ENCODE peak calls at places on chromosome 3, in four cellular contexts. One of them, this sample, is unnamed. For H3K4me1, the result is how much of the 10 kb centered on the place peaks cover.

GRCh38 chr3:56796202-56796601 is 5.5 kb downstream of the ARHGEF3 start:
- DNase-seq in RWPE2: no peak
- DNase-seq in body of pancreas: peak
- DNase-seq in mesendoderm: no peak
- DNase-seq in this sample: no peak

GRCh38 chr3:43742935-43743334 is 52.2 kb downstream of the ABHD5 start:
- DNase-seq in mesendoderm: no peak
- DNase-seq in body of pancreas: no peak
- DNase-seq in RWPE2: no peak
- DNase-seq in this sample: no peak

GRCh38 chr3:112111785-112112402 is 21.2 kb downstream of the GCSAM start:
- DNase-seq in RWPE2: no peak
- DNase-seq in mesendoderm: peak
- DNase-seq in body of pancreas: peak
- DNase-seq in this sample: peak

GRCh38 chr3:197866035-197866434 is 75.0 kb downstream of the LRCH3 start:
- DNase-seq in mesendoderm: no peak
- DNase-seq in body of pancreas: no peak
- DNase-seq in RWPE2: no peak
- DNase-seq in this sample: no peak

GRCh38 chr3:43855674-43856299 is 165.0 kb downstream of the ABHD5 start:
- DNase-seq in body of pancreas: peak
- DNase-seq in RWPE2: no peak
- DNase-seq in mesendoderm: peak
- DNase-seq in this sample: peak

GRCh38 chr3:2661078-2661477 is 449.1 kb downstream of the IL5RA start:
- DNase-seq in mesendoderm: no peak
- DNase-seq in RWPE2: no peak
- DNase-seq in body of pancreas: no peak
- DNase-seq in this sample: no peak

GRCh38 chr3:13282986-13283876 is 136.9 kb downstream of the NUP210 start:
- DNase-seq in body of pancreas: no peak
- DNase-seq in mesendoderm: peak
- DNase-seq in RWPE2: peak
- DNase-seq in this sample: peak

GRCh38 chr3:110579841-110580550 is 491.6 kb upstream of the NECTIN3 start:
- DNase-seq in RWPE2: no peak
- DNase-seq in body of pancreas: no peak
- DNase-seq in mesendoderm: no peak
- DNase-seq in this sample: peak

GRCh38 chr3:186024210-186024609 is 84.7 kb downstream of the ETV5 start:
- DNase-seq in body of pancreas: peak
- DNase-seq in RWPE2: no peak
- DNase-seq in mesendoderm: no peak
- DNase-seq in this sample: no peak

GRCh38 chr3:44132061-44132460 is 109.6 kb upstream of the TOPAZ1 start:
- DNase-seq in mesendoderm: no peak
- DNase-seq in RWPE2: no peak
- DNase-seq in body of pancreas: no peak
- DNase-seq in this sample: no peak

GRCh38 chr3:129182390-129183180 is 1.1 kb downstream of the CNBP start:
- DNase-seq in mesendoderm: peak
- DNase-seq in RWPE2: no peak
- DNase-seq in body of pancreas: no peak
- DNase-seq in this sample: no peak

DNA sequence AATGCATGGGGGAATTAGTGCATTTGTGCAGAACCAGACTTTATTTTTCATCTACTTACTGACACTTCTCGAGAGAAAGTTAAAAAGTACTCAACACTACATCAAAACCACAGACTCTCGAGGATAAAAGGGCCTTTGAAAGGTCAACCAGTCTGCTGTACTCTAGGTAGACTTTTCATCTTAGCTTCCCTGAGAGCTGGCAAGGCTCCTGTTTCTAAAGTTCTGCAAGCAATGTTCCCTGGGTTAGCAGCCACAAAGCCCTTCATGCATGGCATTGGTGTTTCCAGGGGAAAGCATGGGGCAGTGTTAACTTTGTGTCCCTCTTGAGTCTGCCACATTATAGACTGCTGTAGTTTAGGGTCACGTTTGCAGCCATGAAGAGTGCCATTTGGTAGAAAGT is 106.4 kb upstream of the PFN2 start:
- DNase-seq in body of pancreas: no peak
- DNase-seq in RWPE2: no peak
- DNase-seq in mesendoderm: no peak
- DNase-seq in this sample: no peak
- H3K4me1 ChIP-seq in body of pancreas: under half
- H3K4me1 ChIP-seq in RWPE2: under half
- H3K4me1 ChIP-seq in mesendoderm: under half
- H3K4me1 ChIP-seq in this sample: under half

DNA sequence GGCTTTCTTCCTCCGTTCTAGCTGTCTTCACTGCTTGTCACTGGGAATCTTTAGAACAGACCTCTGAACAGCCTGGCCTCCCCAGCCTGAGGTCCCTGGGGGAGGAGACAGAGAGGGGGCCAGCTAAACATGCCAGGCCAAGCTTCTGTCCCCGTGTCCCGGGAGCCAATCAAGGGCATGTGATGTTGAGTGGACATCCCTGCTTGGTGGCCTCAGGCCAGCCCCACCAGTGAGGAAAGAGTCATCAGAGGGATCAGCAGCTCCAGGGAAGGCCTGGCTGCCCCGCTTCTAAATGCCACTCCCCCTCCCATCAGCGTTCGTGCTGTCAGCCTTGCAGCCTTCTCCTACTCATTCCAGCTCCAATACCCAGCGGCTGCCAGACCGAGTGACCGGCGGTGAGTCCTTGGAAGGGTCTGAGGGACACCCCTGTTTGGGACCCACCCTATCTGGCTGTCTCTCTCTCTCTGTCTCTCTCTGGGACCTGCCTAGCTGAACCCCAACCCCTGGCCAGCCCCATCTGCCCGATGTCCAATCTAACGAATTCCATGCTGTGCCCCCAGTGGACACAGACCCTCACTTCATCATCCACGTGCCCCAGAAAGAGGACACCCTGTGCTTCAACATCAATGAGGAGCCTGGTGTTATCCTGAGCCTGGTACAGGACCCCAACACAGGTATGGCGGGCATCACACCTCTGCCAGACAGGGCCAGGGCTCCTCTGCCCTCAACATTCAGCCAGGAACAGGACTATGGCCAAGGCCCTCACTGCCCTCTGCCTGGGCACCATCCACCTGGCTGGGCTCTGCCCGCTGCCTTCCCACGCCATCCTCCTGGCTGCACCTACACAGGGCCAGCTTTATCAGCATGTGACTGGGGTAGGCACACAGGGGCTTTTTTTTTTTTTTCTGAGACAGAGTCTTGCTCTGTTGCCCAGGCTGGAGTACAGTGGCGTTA is 6.6 kb upstream of the ITIH3 start:
- DNase-seq in RWPE2: peak
- DNase-seq in body of pancreas: no peak
- DNase-seq in mesendoderm: no peak
- DNase-seq in this sample: no peak
- H3K4me1 ChIP-seq in RWPE2: under half
- H3K4me1 ChIP-seq in body of pancreas: under half
- H3K4me1 ChIP-seq in mesendoderm: under half
- H3K4me1 ChIP-seq in this sample: under half

DNA sequence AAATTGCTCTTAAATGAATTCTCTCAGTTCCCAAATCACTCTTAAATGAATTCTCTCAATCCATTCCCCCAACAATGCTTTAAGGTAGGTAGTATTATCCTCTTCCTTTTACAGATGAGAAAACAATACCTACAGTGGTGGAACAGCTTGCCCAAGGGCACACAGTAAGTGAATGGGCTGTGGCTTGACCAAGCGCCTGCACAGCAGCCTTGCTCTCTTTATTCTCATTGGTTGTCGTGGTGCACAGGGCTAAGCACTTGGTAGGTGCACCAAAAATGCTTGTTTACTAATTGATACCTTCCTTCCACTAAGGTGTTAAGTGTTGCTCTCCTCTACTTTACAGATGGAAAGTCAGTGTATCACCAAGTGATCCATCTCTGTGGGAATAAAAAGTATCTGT is 43.3 kb downstream of the FAM43A start:
- DNase-seq in body of pancreas: no peak
- DNase-seq in RWPE2: no peak
- DNase-seq in mesendoderm: no peak
- DNase-seq in this sample: no peak
- H3K4me1 ChIP-seq in body of pancreas: under half
- H3K4me1 ChIP-seq in RWPE2: under half
- H3K4me1 ChIP-seq in mesendoderm: under half
- H3K4me1 ChIP-seq in this sample: under half

GRCh38 chr3:73609655-73610054 is 15.1 kb downstream of the PDZRN3 start:
- DNase-seq in mesendoderm: no peak
- DNase-seq in RWPE2: no peak
- DNase-seq in body of pancreas: no peak
- DNase-seq in this sample: no peak
- H3K4me1 ChIP-seq in mesendoderm: under half
- H3K4me1 ChIP-seq in RWPE2: under half
- H3K4me1 ChIP-seq in body of pancreas: under half
- H3K4me1 ChIP-seq in this sample: under half

GRCh38 chr3:157133434-157134320 is 26.3 kb downstream of the CCNL1 start:
- DNase-seq in mesendoderm: no peak
- DNase-seq in body of pancreas: no peak
- DNase-seq in RWPE2: no peak
- DNase-seq in this sample: no peak
- H3K4me1 ChIP-seq in mesendoderm: under half
- H3K4me1 ChIP-seq in body of pancreas: half or more
- H3K4me1 ChIP-seq in RWPE2: half or more
- H3K4me1 ChIP-seq in this sample: half or more

GRCh38 chr3:134562055-134562454 is 76.2 kb downstream of the CEP63 start:
- DNase-seq in mesendoderm: no peak
- DNase-seq in body of pancreas: no peak
- DNase-seq in RWPE2: no peak
- DNase-seq in this sample: no peak
- H3K4me1 ChIP-seq in mesendoderm: under half
- H3K4me1 ChIP-seq in body of pancreas: under half
- H3K4me1 ChIP-seq in RWPE2: under half
- H3K4me1 ChIP-seq in this sample: under half

DNA sequence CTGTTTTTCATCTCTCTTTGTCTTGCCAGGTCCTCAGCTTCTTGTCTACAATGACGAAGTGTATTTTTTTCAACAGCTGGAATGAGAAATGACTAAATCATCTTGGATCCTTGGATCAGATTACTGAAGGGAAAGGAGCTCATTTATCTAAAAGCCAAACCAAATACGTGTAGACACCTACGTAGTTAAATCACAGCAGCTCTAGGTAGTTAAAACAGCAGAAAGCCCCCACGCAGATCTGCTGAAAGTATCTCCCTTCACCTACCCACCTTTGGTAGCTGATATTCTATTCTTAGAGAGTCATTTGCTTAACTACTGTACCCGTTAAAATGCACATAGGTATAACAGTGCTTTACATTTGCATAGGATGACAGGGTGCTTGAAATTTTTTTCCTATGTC is 105.5 kb upstream of the WNT5A start:
- DNase-seq in mesendoderm: no peak
- DNase-seq in RWPE2: no peak
- DNase-seq in body of pancreas: no peak
- DNase-seq in this sample: no peak
- H3K4me1 ChIP-seq in mesendoderm: under half
- H3K4me1 ChIP-seq in RWPE2: under half
- H3K4me1 ChIP-seq in body of pancreas: under half
- H3K4me1 ChIP-seq in this sample: under half

GRCh38 chr3:39255503-39256325 is 24.1 kb downstream of the CX3CR1 start:
- DNase-seq in mesendoderm: no peak
- DNase-seq in body of pancreas: peak
- DNase-seq in RWPE2: no peak
- DNase-seq in this sample: no peak
- H3K4me1 ChIP-seq in mesendoderm: under half
- H3K4me1 ChIP-seq in body of pancreas: under half
- H3K4me1 ChIP-seq in RWPE2: under half
- H3K4me1 ChIP-seq in this sample: under half

GRCh38 chr3:50625131-50625878 is 8.4 kb downstream of the MAPKAPK3 start:
- DNase-seq in RWPE2: no peak
- DNase-seq in body of pancreas: no peak
- DNase-seq in mesendoderm: no peak
- DNase-seq in this sample: no peak

GRCh38 chr3:50627407-50628051 is 10.6 kb downstream of the MAPKAPK3 start:
- DNase-seq in RWPE2: peak
- DNase-seq in mesendoderm: peak
- DNase-seq in body of pancreas: peak
- DNase-seq in this sample: peak

GRCh38 chr3:50625879-50626182 is 8.9 kb downstream of the MAPKAPK3 start:
- DNase-seq in RWPE2: no peak
- DNase-seq in mesendoderm: no peak
- DNase-seq in body of pancreas: no peak
- DNase-seq in this sample: no peak

GRCh38 chr3:50624634-50625033 is 7.7 kb downstream of the MAPKAPK3 start:
- DNase-seq in body of pancreas: no peak
- DNase-seq in RWPE2: no peak
- DNase-seq in mesendoderm: peak
- DNase-seq in this sample: no peak

DNA sequence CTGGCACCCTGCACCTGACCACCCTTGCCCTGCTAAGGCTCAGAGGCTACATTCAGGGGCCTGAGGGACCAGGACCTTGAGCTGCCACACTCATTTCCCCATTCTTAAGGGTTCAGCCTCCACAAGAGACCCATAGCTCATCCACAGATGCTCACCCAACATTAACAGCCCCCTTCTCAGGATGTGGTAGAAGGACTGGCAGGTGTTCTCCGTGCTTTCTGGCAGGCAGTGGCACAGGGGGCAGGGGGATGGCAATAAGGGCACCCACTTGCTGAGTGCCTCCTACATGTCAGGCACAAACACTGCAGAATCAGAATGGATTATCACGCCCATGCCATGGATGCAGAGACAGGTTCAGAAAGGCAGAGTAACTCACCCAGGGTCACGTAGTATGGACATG is 9.5 kb downstream of the MAPKAPK3 start:
- DNase-seq in mesendoderm: no peak
- DNase-seq in RWPE2: no peak
- DNase-seq in body of pancreas: no peak
- DNase-seq in this sample: no peak
- H3K4me1 ChIP-seq in mesendoderm: under half
- H3K4me1 ChIP-seq in RWPE2: half or more
- H3K4me1 ChIP-seq in body of pancreas: under half
- H3K4me1 ChIP-seq in this sample: under half

This sample was measured in cardiac muscle cell.